ENCODE peak calls at places on chromosomes 3 and 15, in eight cellular contexts. Y is transverse colon, Z is stomach, U is breast epithelium, K is upper lobe of left lung, M is GM23338, V is endothelial cell of umbilical vein, G is suprapubic skin. O is an unnamed sample. For H3K36me3, the result is how much of the 10 kb centered on the place peaks cover.

GRCh38 chr15:41970456-41970855 is 1.9 kb downstream of the EHD4 start:
- DNase-seq in Y (peak), Z (peak), U (no peak), K (no peak), M (no peak), V (no peak), G (no peak), O (no peak)

GRCh38 chr15:101167791-101168462 is 83.9 kb downstream of the CHSY1 start:
- DNase-seq in Y (peak), Z (peak), U (no peak), K (peak), M (no peak), V (peak), G (peak), O (peak)

GRCh38 chr15:48202068-48202467 is 4.0 kb upstream of the SLC12A1 start:
- DNase-seq in Y (no peak), Z (no peak), U (no peak), K (no peak), M (peak), V (no peak), G (no peak), O (no peak)

GRCh38 chr3:8529197-8529637 is 27.6 kb downstream of the LMCD1 start:
- DNase-seq in Y (no peak), Z (no peak), U (no peak), K (no peak), M (peak), V (peak), G (no peak), O (no peak)

GRCh38 chr15:60514261-60514881 is 35.4 kb upstream of the ICE2 start:
- DNase-seq in Y (no peak), Z (no peak), U (no peak), K (no peak), M (no peak), V (no peak), G (no peak), O (no peak)

GRCh38 chr3:147943265-147943945 is 534.2 kb downstream of the ZIC1 start:
- DNase-seq in Y (no peak), Z (no peak), U (no peak), K (no peak), M (no peak), V (peak), G (no peak), O (no peak)

GRCh38 chr3:57733790-57734189 is 22.3 kb upstream of the SLMAP start:
- DNase-seq in Y (no peak), Z (no peak), U (no peak), K (no peak), M (no peak), V (no peak), G (no peak), O (no peak)

GRCh38 chr3:52777959-52778805 is 783 bp downstream of the ITIH1 start:
- DNase-seq in Y (peak), Z (peak), U (peak), K (no peak), M (no peak), V (no peak), G (no peak), O (no peak)

GRCh38 chr3:183350164-183350563 is 78.3 kb downstream of the MCF2L2 start:
- DNase-seq in Y (no peak), Z (no peak), U (no peak), K (no peak), M (no peak), V (no peak), G (no peak), O (no peak)

GRCh38 chr3:119359476-119359998 is 65.4 kb downstream of the ARHGAP31 start:
- DNase-seq in Y (no peak), Z (no peak), U (no peak), K (no peak), M (no peak), V (no peak), G (no peak), O (no peak)

GRCh38 chr3:76566904-76567303 is 473.0 kb upstream of the ROBO2 start:
- DNase-seq in Y (no peak), Z (no peak), U (no peak), K (no peak), M (no peak), V (no peak), G (no peak), O (no peak)

GRCh38 chr3:6771171-6771570 is 89.7 kb upstream of the GRM7 start:
- DNase-seq in Y (no peak), Z (no peak), U (no peak), K (no peak), M (no peak), V (no peak), G (no peak), O (no peak)

DNA sequence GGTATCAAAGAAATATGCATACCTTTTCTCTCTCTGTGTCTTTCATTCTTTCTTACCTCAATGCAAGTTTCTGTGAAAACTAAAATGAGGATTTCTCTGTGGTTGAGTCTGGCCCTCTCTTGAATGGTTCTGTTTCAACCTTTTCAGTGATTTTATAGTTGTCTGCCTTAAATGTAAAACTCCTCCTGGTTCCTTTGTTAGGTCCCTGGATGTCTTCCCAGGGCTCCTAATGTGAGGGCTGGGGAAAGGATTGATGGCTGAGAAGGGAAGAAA is 90.6 kb upstream of the GRM7 start:
- DNase-seq in Y (no peak), Z (no peak), U (no peak), K (no peak), M (no peak), V (no peak), G (no peak), O (no peak)
- H3K4me3 ChIP-seq in Y (no peak), Z (no peak), U (no peak), K (no peak), M (no peak), V (no peak), G (no peak), O (no peak)

DNA sequence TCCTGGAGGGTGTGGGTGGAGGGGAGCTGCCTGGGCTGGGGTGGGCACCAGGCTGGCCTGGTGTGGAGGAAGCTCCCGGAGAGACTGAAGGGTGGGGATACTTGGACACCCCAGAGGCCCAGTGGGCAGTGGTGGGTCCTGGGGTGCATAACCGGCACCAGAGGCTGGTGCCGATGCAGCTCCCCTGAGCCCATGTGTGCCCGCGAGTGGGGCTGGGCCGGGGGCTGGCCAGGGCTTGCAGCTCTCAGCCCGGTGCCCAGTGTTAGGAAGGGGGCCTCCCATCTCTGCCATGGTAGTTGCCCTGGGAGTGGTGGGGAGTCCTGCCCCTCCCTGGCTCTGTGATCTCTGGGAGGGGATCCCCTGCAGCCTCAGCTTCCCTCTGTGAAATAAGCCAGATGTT is 9.3 kb downstream of the PLXNA1 start:
- DNase-seq in Y (no peak), Z (no peak), U (no peak), K (no peak), M (no peak), V (no peak), G (no peak), O (no peak)
- H3K36me3 ChIP-seq in Y (under half), Z (half or more), U (under half), K (under half), M (under half), V (under half), G (under half), O (under half)

GRCh38 chr3:141508067-141508436 is 21.2 kb downstream of the RASA2 start:
- DNase-seq in Y (no peak), Z (no peak), U (no peak), K (no peak), M (no peak), V (no peak), G (no peak), O (no peak)

GRCh38 chr3:141507392-141508066 is 20.7 kb downstream of the RASA2 start:
- DNase-seq in Y (no peak), Z (no peak), U (no peak), K (no peak), M (no peak), V (no peak), G (no peak), O (no peak)

GRCh38 chr3:141500397-141500796 is 13.6 kb downstream of the RASA2 start:
- DNase-seq in Y (no peak), Z (no peak), U (no peak), K (no peak), M (no peak), V (no peak), G (no peak), O (no peak)

GRCh38 chr3:141505166-141505565 is 18.3 kb downstream of the RASA2 start:
- DNase-seq in Y (no peak), Z (no peak), U (no peak), K (no peak), M (no peak), V (no peak), G (no peak), O (no peak)

DNA sequence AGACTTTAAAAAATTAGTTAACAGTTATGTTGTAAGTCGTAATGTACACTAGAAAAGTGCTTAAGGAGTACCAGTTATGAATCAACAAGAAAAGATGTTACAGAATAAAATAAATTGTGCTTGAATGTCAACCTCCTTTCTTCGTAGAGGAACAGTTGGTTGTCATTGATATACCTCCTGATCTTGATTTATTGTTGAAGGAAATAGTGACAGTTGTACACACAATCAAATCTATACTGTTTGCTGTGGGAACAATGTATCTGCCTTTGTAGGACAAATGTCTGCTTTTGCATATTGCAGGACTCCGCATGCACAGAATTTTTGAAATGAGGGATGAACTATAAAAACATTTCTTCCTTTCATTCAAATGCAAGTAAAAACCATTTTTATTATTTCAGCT is 19.2 kb downstream of the RASA2 start:
- DNase-seq in Y (no peak), Z (no peak), U (no peak), K (no peak), M (no peak), V (no peak), G (no peak), O (no peak)
- TF ChIP-seq POLR2AphosphoS5 in Y (no peak), Z (no peak), U (no peak), K (no peak), M (no peak), V (no peak), G (no peak), O (no peak)

GRCh38 chr3:133529809-133530208 is 43.7 kb upstream of the CDV3 start:
- DNase-seq in Y (no peak), Z (no peak), U (no peak), K (no peak), M (no peak), V (no peak), G (no peak), O (no peak)
- H3K4me3 ChIP-seq in Y (no peak), Z (no peak), U (no peak), K (no peak), M (no peak), V (no peak), G (no peak), O (no peak)

GRCh38 chr15:75930866-75931265 is 27.2 kb downstream of the FBXO22 start:
- DNase-seq in Y (no peak), Z (no peak), U (no peak), K (no peak), M (no peak), V (no peak), G (no peak), O (no peak)
- H3K36me3 ChIP-seq in Y (under half), Z (half or more), U (under half), K (under half), M (under half), V (under half), G (under half), O (under half)

GRCh38 chr3:137792633-137793271 is 28.6 kb downstream of the SOX14 start:
- DNase-seq in Y (no peak), Z (no peak), U (no peak), K (no peak), M (peak), V (no peak), G (no peak), O (peak)
- TF ChIP-seq POLR2AphosphoS5 in Y (no peak), Z (no peak), U (no peak), K (no peak), M (no peak), V (no peak), G (no peak), O (no peak)

DNA sequence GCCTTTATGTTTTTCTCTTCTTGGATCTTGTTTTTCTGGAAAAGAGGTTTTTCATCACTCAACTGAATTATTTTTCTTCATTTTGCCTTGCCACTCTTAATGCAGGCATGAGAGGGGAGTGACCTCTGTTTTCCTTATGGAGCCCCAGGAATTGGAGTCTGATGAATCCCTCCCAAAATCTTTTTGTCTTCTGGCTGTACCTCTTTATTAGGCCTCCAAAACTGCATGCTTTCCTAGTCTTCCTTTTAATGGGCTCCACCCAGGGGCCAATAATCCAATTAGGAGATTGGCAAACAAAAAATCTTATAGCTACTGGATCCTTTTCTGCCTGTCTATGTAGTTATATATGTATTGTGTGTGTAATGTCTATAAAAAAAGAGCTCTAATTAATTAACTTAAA is 192.4 kb upstream of the PEX5L start:
- DNase-seq in Y (no peak), Z (no peak), U (no peak), K (no peak), M (peak), V (no peak), G (no peak), O (no peak)
- H3K4me3 ChIP-seq in Y (no peak), Z (no peak), U (no peak), K (no peak), M (no peak), V (no peak), G (no peak), O (no peak)

GRCh38 chr15:92627014-92627413 is 28.6 kb downstream of the FAM174B start:
- DNase-seq in Y (no peak), Z (peak), U (no peak), K (no peak), M (no peak), V (no peak), G (no peak), O (no peak)

GRCh38 chr15:92623435-92623834 is 32.1 kb downstream of the FAM174B start:
- DNase-seq in Y (peak), Z (no peak), U (no peak), K (no peak), M (no peak), V (no peak), G (no peak), O (no peak)

GRCh38 chr15:92621972-92622533 is 33.5 kb downstream of the FAM174B start:
- DNase-seq in Y (no peak), Z (no peak), U (no peak), K (peak), M (no peak), V (no peak), G (no peak), O (no peak)

GRCh38 chr15:92624401-92624991 is 31.1 kb downstream of the FAM174B start:
- DNase-seq in Y (peak), Z (peak), U (peak), K (peak), M (no peak), V (peak), G (no peak), O (no peak)

GRCh38 chr15:92625297-92625980 is 30.1 kb downstream of the FAM174B start:
- DNase-seq in Y (no peak), Z (no peak), U (no peak), K (no peak), M (no peak), V (peak), G (no peak), O (no peak)
- H3K36me3 ChIP-seq in Y (under half), Z (under half), U (under half), K (under half), M (under half), V (under half), G (under half), O (under half)

O was measured in Panc1.